ENCODE peak calls at places on chromosome 15, in eight cellular contexts. P is mucosa of gallbladder; S is AG08395; T is adrenal gland; G is hypothalamus; B is dorsolateral prefrontal cortex; Z is HCT116; I is activated T-cell treated with anti-CD3 and anti-CD28 coated beads, Interleukin-2, amount 50 U/mL, for 72 hours. C is an unnamed sample.

GRCh38 chr15:46956456-46956855 is 760.8 kb upstream of the SEMA6D start:
- DNase-seq in G (no peak), T (no peak), S (no peak), P (no peak), Z (no peak), B (no peak), I (no peak), C (no peak)

GRCh38 chr15:38682861-38683260 is 118.2 kb upstream of the RASGRP1 start:
- DNase-seq in I (no peak), P (no peak), G (no peak), S (no peak), T (no peak), Z (no peak), B (no peak), C (no peak)

GRCh38 chr15:61524091-61524490 is 295.0 kb upstream of the RORA start:
- DNase-seq in P (no peak), B (no peak), I (no peak), G (no peak), Z (no peak), T (no peak), S (no peak), C (no peak)

GRCh38 chr15:81184188-81184587 is 12.5 kb upstream of the IL16 start:
- DNase-seq in P (no peak), S (peak), G (no peak), Z (no peak), B (no peak), I (no peak), T (no peak), C (no peak)

GRCh38 chr15:82315519-82316246 is 33.6 kb downstream of the GOLGA6L10 start:
- DNase-seq in S (no peak), G (no peak), I (no peak), Z (no peak), B (no peak), P (no peak), T (no peak), C (no peak)

GRCh38 chr15:64763874-64764273 is 11.5 kb downstream of the RBPMS2 start:
- DNase-seq in S (no peak), T (no peak), P (no peak), I (no peak), Z (no peak), G (no peak), B (no peak), C (no peak)

GRCh38 chr15:88382482-88382983 is 84.7 kb downstream of the MRPL46 start:
- DNase-seq in Z (no peak), I (no peak), P (no peak), S (no peak), G (no peak), T (no peak), B (no peak), C (no peak)

GRCh38 chr15:77013786-77014136 is 18.8 kb downstream of the PSTPIP1 start:
- DNase-seq in B (no peak), T (no peak), P (peak), Z (peak), G (no peak), I (peak), S (no peak), C (peak)

GRCh38 chr15:89143503-89144162 is 55.4 kb downstream of the ABHD2 start:
- DNase-seq in I (no peak), P (no peak), T (no peak), B (no peak), Z (no peak), S (peak), G (no peak), C (no peak)

GRCh38 chr15:68211656-68212320 is 6.7 kb upstream of the CALML4 start:
- DNase-seq in G (no peak), I (no peak), S (no peak), P (no peak), B (no peak), T (peak), Z (no peak), C (no peak)

GRCh38 chr15:77376770-77377169 is 43.1 kb downstream of the PEAK1 start:
- DNase-seq in B (no peak), S (no peak), G (no peak), Z (no peak), P (no peak), I (no peak), T (no peak), C (no peak)

GRCh38 chr15:69930754-69931153 is 167.0 kb downstream of the TLE3 start:
- DNase-seq in P (no peak), S (no peak), G (no peak), B (no peak), T (no peak), Z (no peak), I (no peak), C (no peak)

GRCh38 chr15:68819451-68820204 is 1.1 kb downstream of the ANP32A start:
- DNase-seq in I (peak), P (peak), G (no peak), Z (no peak), B (no peak), S (no peak), T (peak), C (peak)

GRCh38 chr15:82952156-82953081 is at the start of gene HOMER2:
- DNase-seq in B (no peak), G (no peak), I (peak), T (peak), Z (no peak), S (peak), P (no peak), C (peak)

GRCh38 chr15:93035953-93036810 is 52.8 kb downstream of the RGMA start:
- DNase-seq in S (peak), T (peak), G (no peak), I (peak), Z (peak), B (no peak), P (no peak), C (peak)

GRCh38 chr15:41462396-41462795 is 31.3 kb upstream of the ITPKA start:
- DNase-seq in T (no peak), G (no peak), S (no peak), Z (no peak), B (no peak), P (no peak), I (no peak), C (no peak)

GRCh38 chr15:48025118-48025517 is 95.7 kb upstream of the SLC24A5 start:
- DNase-seq in S (no peak), Z (no peak), B (no peak), T (no peak), I (no peak), G (no peak), P (no peak), C (no peak)

GRCh38 chr15:101410612-101411011 is 78.9 kb downstream of the PCSK6 start:
- DNase-seq in T (no peak), S (no peak), P (no peak), Z (no peak), I (no peak), B (no peak), G (no peak), C (no peak)

GRCh38 chr15:72182673-72183072 is 14.9 kb downstream of the GRAMD2A start:
- DNase-seq in S (no peak), I (no peak), Z (no peak), G (no peak), T (no peak), P (no peak), B (no peak), C (no peak)

GRCh38 chr15:34043391-34043790 is 4.4 kb upstream of the AVEN start:
- DNase-seq in T (no peak), B (no peak), S (no peak), Z (no peak), G (no peak), I (no peak), P (no peak), C (no peak)

GRCh38 chr15:78551902-78552301 is 11.7 kb downstream of the PSMA4 start:
- DNase-seq in G (no peak), B (no peak), I (no peak), S (no peak), Z (no peak), P (no peak), T (no peak), C (no peak)

GRCh38 chr15:101795455-101795854 is 7.9 kb upstream of the OR4F6 start:
- DNase-seq in T (no peak), P (no peak), G (no peak), B (no peak), Z (no peak), I (no peak), S (peak), C (no peak)

GRCh38 chr15:43748376-43748775 is 2.1 kb downstream of the PDIA3 start:
- DNase-seq in S (peak), Z (no peak), G (no peak), P (no peak), T (no peak), I (peak), B (no peak), C (no peak)

GRCh38 chr15:83323296-83323711 is 38.8 kb upstream of the BNC1 start:
- DNase-seq in Z (no peak), P (peak), I (no peak), S (peak), T (no peak), B (no peak), G (no peak), C (no peak)

GRCh38 chr15:90666135-90666909 is 50.8 kb upstream of the BLM start:
- DNase-seq in T (no peak), P (no peak), I (no peak), Z (no peak), B (no peak), G (no peak), S (no peak), C (no peak)

GRCh38 chr15:40894689-40895308 is 549 bp downstream of the VPS18 start:
- DNase-seq in T (peak), S (peak), P (peak), B (no peak), I (peak), G (no peak), Z (peak), C (peak)

GRCh38 chr15:59380902-59381610 is 8.4 kb upstream of the MYO1E start:
- DNase-seq in T (no peak), I (no peak), G (no peak), S (no peak), P (peak), B (no peak), Z (peak), C (no peak)

GRCh38 chr15:98744506-98744905 is 96.2 kb downstream of the IGF1R start:
- DNase-seq in S (no peak), T (no peak), B (no peak), I (no peak), P (no peak), Z (no peak), G (no peak), C (no peak)

GRCh38 chr15:100118546-100118945 is 223.2 kb downstream of the ADAMTS17 start:
- DNase-seq in G (no peak), P (no peak), B (no peak), S (no peak), I (no peak), Z (no peak), T (no peak), C (no peak)